ENCODE peak calls at places on chromosomes 11 and 22, in six cellular contexts. One of them, this sample, is unnamed.

GRCh38 chr22:48906177-48906835 is 921.4 kb downstream of the BRD1 start:
- DNase-seq in GM13977: no peak
- DNase-seq in A172: no peak
- DNase-seq in GM04503: no peak
- DNase-seq in M059J: no peak
- DNase-seq in AML-193: no peak
- DNase-seq in this sample: no peak

GRCh38 chr22:42717197-42717967 is 3.3 kb downstream of the A4GALT start:
- DNase-seq in GM13977: no peak
- DNase-seq in AML-193: no peak
- DNase-seq in GM04503: no peak
- DNase-seq in A172: peak; percentile 13
- DNase-seq in M059J: no peak
- DNase-seq in this sample: no peak

GRCh38 chr11:37946155-37946766 is 1348.2 kb upstream of the RAG2 start:
- DNase-seq in A172: peak; percentile 4
- DNase-seq in AML-193: peak; percentile 37
- DNase-seq in GM13977: peak; percentile 6
- DNase-seq in GM04503: no peak
- DNase-seq in M059J: peak; percentile 18
- DNase-seq in this sample: no peak

GRCh38 chr11:64872790-64873488 is 5.5 kb downstream of the EHD1 start:
- DNase-seq in A172: no peak
- DNase-seq in GM13977: no peak
- DNase-seq in GM04503: no peak
- DNase-seq in AML-193: no peak
- DNase-seq in M059J: no peak
- DNase-seq in this sample: no peak

GRCh38 chr11:117583063-117583801 is 213.8 kb downstream of the DSCAML1 start:
- DNase-seq in A172: peak; percentile 5
- DNase-seq in AML-193: no peak
- DNase-seq in GM04503: no peak
- DNase-seq in GM13977: no peak
- DNase-seq in M059J: peak; percentile 8
- DNase-seq in this sample: no peak

GRCh38 chr11:87970762-87971161 is 204.5 kb downstream of the RAB38 start:
- DNase-seq in AML-193: no peak
- DNase-seq in GM04503: no peak
- DNase-seq in A172: no peak
- DNase-seq in GM13977: no peak
- DNase-seq in M059J: no peak
- DNase-seq in this sample: no peak

GRCh38 chr11:125239585-125240331 is 75.2 kb downstream of the PKNOX2 start:
- DNase-seq in GM04503: no peak
- DNase-seq in AML-193: no peak
- DNase-seq in M059J: no peak
- DNase-seq in GM13977: no peak
- DNase-seq in A172: no peak
- DNase-seq in this sample: no peak

GRCh38 chr11:26553182-26553581 is 18.9 kb downstream of the MUC15 start:
- DNase-seq in M059J: no peak
- DNase-seq in GM04503: no peak
- DNase-seq in AML-193: no peak
- DNase-seq in GM13977: no peak
- DNase-seq in A172: no peak
- DNase-seq in this sample: no peak

GRCh38 chr11:128607819-128608218 is 20.5 kb upstream of the ETS1 start:
- DNase-seq in M059J: no peak
- DNase-seq in AML-193: no peak
- DNase-seq in GM04503: no peak
- DNase-seq in GM13977: no peak
- DNase-seq in A172: no peak
- DNase-seq in this sample: no peak

GRCh38 chr11:86784247-86784681 is 16.1 kb upstream of the PRSS23 start:
- DNase-seq in M059J: no peak
- DNase-seq in A172: no peak
- DNase-seq in GM04503: no peak
- DNase-seq in GM13977: no peak
- DNase-seq in AML-193: no peak
- DNase-seq in this sample: no peak

GRCh38 chr11:44789466-44789865 is 62.7 kb downstream of the TSPAN18 start:
- DNase-seq in GM13977: no peak
- DNase-seq in A172: no peak
- DNase-seq in AML-193: no peak
- DNase-seq in GM04503: no peak
- DNase-seq in M059J: no peak
- DNase-seq in this sample: no peak

GRCh38 chr11:28083118-28083517 is 24.8 kb downstream of the KIF18A start:
- DNase-seq in GM13977: no peak
- DNase-seq in AML-193: no peak
- DNase-seq in A172: no peak
- DNase-seq in GM04503: no peak
- DNase-seq in M059J: no peak
- DNase-seq in this sample: no peak

GRCh38 chr11:18523079-18523478 is 3.7 kb downstream of the TSG101 start:
- DNase-seq in GM13977: no peak
- DNase-seq in A172: no peak
- DNase-seq in GM04503: no peak
- DNase-seq in AML-193: no peak
- DNase-seq in M059J: no peak
- DNase-seq in this sample: no peak

GRCh38 chr11:112025682-112026081 is 474 bp downstream of the DLAT start:
- DNase-seq in A172: peak; percentile 8
- DNase-seq in GM13977: peak; percentile 27
- DNase-seq in AML-193: no peak
- DNase-seq in M059J: peak; percentile 35
- DNase-seq in GM04503: peak; percentile 12
- DNase-seq in this sample: no peak

GRCh38 chr11:32015435-32015834 is 75.4 kb upstream of the RCN1 start:
- DNase-seq in GM13977: no peak
- DNase-seq in A172: no peak
- DNase-seq in AML-193: no peak
- DNase-seq in M059J: no peak
- DNase-seq in GM04503: no peak
- DNase-seq in this sample: no peak

GRCh38 chr22:23383491-23384450 is 196.3 kb downstream of the IGLL1 start:
- DNase-seq in A172: no peak
- DNase-seq in AML-193: no peak
- DNase-seq in M059J: no peak
- DNase-seq in GM13977: no peak
- DNase-seq in GM04503: no peak
- DNase-seq in this sample: peak; percentile 91

GRCh38 chr22:39622881-39623367 is 52.4 kb downstream of the CACNA1I start:
- DNase-seq in GM04503: no peak
- DNase-seq in GM13977: peak; percentile 80
- DNase-seq in M059J: no peak
- DNase-seq in AML-193: no peak
- DNase-seq in A172: no peak
- DNase-seq in this sample: no peak

GRCh38 chr11:92380882-92381281 is 156.3 kb downstream of the FAT3 start:
- DNase-seq in M059J: peak; percentile 84
- DNase-seq in GM13977: no peak
- DNase-seq in GM04503: peak; percentile 57
- DNase-seq in A172: peak; percentile 72
- DNase-seq in AML-193: no peak
- DNase-seq in this sample: no peak

GRCh38 chr11:45801723-45802315 is 3.1 kb upstream of the SLC35C1 start:
- DNase-seq in M059J: no peak
- DNase-seq in A172: no peak
- DNase-seq in GM04503: no peak
- DNase-seq in GM13977: no peak
- DNase-seq in AML-193: peak; percentile 35
- DNase-seq in this sample: no peak

GRCh38 chr11:87767615-87768014 is 407.6 kb downstream of the RAB38 start:
- DNase-seq in AML-193: no peak
- DNase-seq in GM04503: no peak
- DNase-seq in A172: no peak
- DNase-seq in GM13977: no peak
- DNase-seq in M059J: no peak
- DNase-seq in this sample: no peak

GRCh38 chr11:120034881-120035620 is 102.9 kb downstream of the TRIM29 start:
- DNase-seq in GM13977: peak; percentile 2
- DNase-seq in GM04503: no peak
- DNase-seq in A172: no peak
- DNase-seq in M059J: no peak
- DNase-seq in AML-193: no peak
- DNase-seq in this sample: no peak

GRCh38 chr22:35839811-35840739 is 122.4 kb downstream of the APOL5 start:
- DNase-seq in M059J: peak; percentile 94
- DNase-seq in GM13977: no peak
- DNase-seq in GM04503: peak; percentile 89
- DNase-seq in A172: peak; percentile 88
- DNase-seq in AML-193: no peak
- DNase-seq in this sample: no peak

GRCh38 chr11:83648610-83649467 is 362.7 kb upstream of the CCDC90B start:
- DNase-seq in GM13977: no peak
- DNase-seq in A172: no peak
- DNase-seq in GM04503: no peak
- DNase-seq in AML-193: no peak
- DNase-seq in M059J: no peak
- DNase-seq in this sample: no peak

GRCh38 chr11:12235549-12235944 is 125.2 kb downstream of the MICAL2 start:
- DNase-seq in GM13977: no peak
- DNase-seq in GM04503: no peak
- DNase-seq in A172: peak; percentile 44
- DNase-seq in M059J: peak; percentile 76
- DNase-seq in AML-193: no peak
- DNase-seq in this sample: peak; percentile 29

GRCh38 chr11:26254378-26254777 is 77.6 kb upstream of the ANO3 start:
- DNase-seq in A172: no peak
- DNase-seq in GM04503: no peak
- DNase-seq in M059J: no peak
- DNase-seq in GM13977: no peak
- DNase-seq in AML-193: no peak
- DNase-seq in this sample: no peak

GRCh38 chr11:109697140-109697843 is 275.3 kb downstream of the C11orf87 start:
- DNase-seq in GM04503: peak; percentile 17
- DNase-seq in M059J: peak; percentile 41
- DNase-seq in AML-193: peak; percentile 28
- DNase-seq in A172: peak; percentile 14
- DNase-seq in GM13977: peak; percentile 34
- DNase-seq in this sample: peak; percentile 29

GRCh38 chr11:100841711-100842407 is 154.8 kb downstream of the ARHGAP42 start:
- DNase-seq in A172: no peak
- DNase-seq in GM13977: no peak
- DNase-seq in M059J: peak; percentile 46
- DNase-seq in GM04503: no peak
- DNase-seq in AML-193: no peak
- DNase-seq in this sample: no peak

GRCh38 chr11:7548659-7549283 is 35.0 kb downstream of the PPFIBP2 start:
- DNase-seq in AML-193: no peak
- DNase-seq in A172: no peak
- DNase-seq in GM13977: peak; percentile 28
- DNase-seq in M059J: no peak
- DNase-seq in GM04503: no peak
- DNase-seq in this sample: no peak

GRCh38 chr11:128424867-128425285 is 162.5 kb downstream of the ETS1 start:
- DNase-seq in M059J: peak; percentile 80
- DNase-seq in A172: no peak
- DNase-seq in AML-193: no peak
- DNase-seq in GM13977: no peak
- DNase-seq in GM04503: peak; percentile 37
- DNase-seq in this sample: no peak

GRCh38 chr22:24433001-24433867 is 5.8 kb downstream of the ADORA2A start:
- DNase-seq in M059J: no peak
- DNase-seq in GM13977: no peak
- DNase-seq in GM04503: no peak
- DNase-seq in A172: no peak
- DNase-seq in AML-193: no peak
- DNase-seq in this sample: no peak